ENCODE peak calls at places on chromosome 9, in eight cellular contexts. F is activated CD4-positive, alpha-beta T cell treated with anti-CD3 and anti-CD28 coated beads, Interleukin-2, amount 50 U/mL, for 24 hours; C is AG08395; O is PC-9; E is T47D; S is CD8-positive, alpha-beta T cell; A is neuronal stem cell; M is NB4. L is an unnamed sample.

GRCh38 chr9:70948744-70949143 is 172.7 kb downstream of the TRPM3 start:
- DNase-seq in O (no peak), F (no peak), M (no peak), C (no peak), E (no peak), A (no peak), S (no peak), L (no peak)

GRCh38 chr9:113558632-113559502 is 95.3 kb downstream of the RGS3 start:
- DNase-seq in F (no peak), M (no peak), A (no peak), O (no peak), C (peak), E (no peak), S (no peak), L (no peak)

GRCh38 chr9:109894921-109895758 is 115.1 kb downstream of the PALM2AKAP2 start:
- DNase-seq in O (no peak), M (peak), A (no peak), S (no peak), C (peak), F (no peak), E (no peak), L (no peak)

GRCh38 chr9:121201045-121201737 is 478 bp downstream of the RAB14 start:
- DNase-seq in A (peak), M (peak), E (peak), C (no peak), F (peak), O (no peak), S (peak), L (peak)

GRCh38 chr9:18611946-18612345 is 138.0 kb downstream of the ADAMTSL1 start:
- DNase-seq in S (no peak), O (no peak), C (no peak), A (no peak), F (no peak), M (no peak), E (no peak), L (no peak)

GRCh38 chr9:135490166-135490870 is 10.2 kb upstream of the MRPS2 start:
- DNase-seq in S (no peak), O (no peak), C (no peak), E (no peak), F (no peak), M (no peak), A (no peak), L (no peak)

GRCh38 chr9:121711281-121711680 is 59.8 kb downstream of the DAB2IP start:
- DNase-seq in E (no peak), O (no peak), S (no peak), M (peak), F (no peak), A (no peak), C (no peak), L (no peak)

GRCh38 chr9:131203438-131204219 is 72.7 kb downstream of the FAM78A start:
- DNase-seq in M (peak), O (no peak), F (no peak), S (no peak), C (no peak), A (no peak), E (no peak), L (peak)

GRCh38 chr9:113361304-113362018 is 12.1 kb downstream of the BSPRY start:
- DNase-seq in E (no peak), F (no peak), A (no peak), O (peak), C (peak), M (no peak), S (no peak), L (no peak)

GRCh38 chr9:105151686-105151995 is 92.8 kb upstream of the SLC44A1 start:
- DNase-seq in F (no peak), S (no peak), O (no peak), M (no peak), C (no peak), A (no peak), E (no peak), L (no peak)

GRCh38 chr9:82650368-82650767 is 412.6 kb downstream of the RASEF start:
- DNase-seq in C (no peak), A (no peak), F (no peak), S (no peak), E (no peak), M (no peak), O (no peak), L (no peak)

GRCh38 chr9:114000063-114000454 is 78.0 kb downstream of the AMBP start:
- DNase-seq in A (no peak), O (no peak), F (no peak), E (no peak), S (no peak), C (no peak), M (no peak), L (no peak)

GRCh38 chr9:90914868-90915483 is 113.4 kb downstream of the SYK start:
- DNase-seq in S (peak), A (peak), E (peak), C (peak), M (peak), O (peak), F (peak), L (peak)

GRCh38 chr9:131420913-131421312 is 27.0 kb downstream of the PRRC2B start:
- DNase-seq in C (no peak), F (no peak), A (no peak), O (no peak), E (peak), S (no peak), M (peak), L (peak)

GRCh38 chr9:94912700-94913249 is 186.3 kb downstream of the AOPEP start:
- DNase-seq in A (no peak), S (no peak), C (peak), M (no peak), O (peak), E (no peak), F (no peak), L (no peak)

GRCh38 chr9:16030513-16031185 is 477.8 kb downstream of the CCDC171 start:
- DNase-seq in C (peak), A (no peak), M (peak), S (no peak), E (no peak), F (no peak), O (peak), L (no peak)

GRCh38 chr9:99556998-99557397 is 264.7 kb upstream of the NR4A3 start:
- DNase-seq in S (no peak), C (no peak), A (no peak), E (no peak), O (no peak), M (no peak), F (no peak), L (no peak)

GRCh38 chr9:87249029-87249428 is 248.6 kb upstream of the DAPK1 start:
- DNase-seq in A (no peak), S (no peak), O (no peak), C (no peak), E (no peak), M (no peak), F (no peak), L (no peak)

GRCh38 chr9:21110708-21111576 is 30.7 kb downstream of the IFNW1 start:
- DNase-seq in O (peak), E (peak), A (peak), S (no peak), C (peak), M (peak), F (no peak), L (peak)

GRCh38 chr9:130453487-130453886 is 8.7 kb downstream of the ASS1 start:
- DNase-seq in O (no peak), M (no peak), A (no peak), E (no peak), C (no peak), S (no peak), F (no peak), L (no peak)

GRCh38 chr9:127809562-127810377 is 7.1 kb downstream of the FPGS start:
- DNase-seq in O (no peak), C (peak), M (no peak), S (no peak), A (peak), F (no peak), E (peak), L (no peak)

GRCh38 chr9:76456202-76456926 is 2.6 kb upstream of the GCNT1 start:
- DNase-seq in E (no peak), C (no peak), S (peak), M (peak), A (no peak), O (peak), F (no peak), L (peak)

GRCh38 chr9:97773723-97774122 is 76.6 kb upstream of the XPA start:
- DNase-seq in E (no peak), C (peak), M (no peak), A (no peak), O (peak), S (no peak), F (no peak), L (no peak)

GRCh38 chr9:130446111-130446861 is 1.5 kb downstream of the ASS1 start:
- DNase-seq in A (no peak), E (no peak), M (peak), F (no peak), C (peak), S (no peak), O (peak), L (peak)

GRCh38 chr9:34197756-34198711 is 19.2 kb downstream of the UBAP1 start:
- DNase-seq in E (no peak), A (no peak), O (no peak), S (no peak), F (no peak), M (peak), C (no peak), L (no peak)

GRCh38 chr9:84969084-84969483 is 299.6 kb downstream of the NTRK2 start:
- DNase-seq in A (no peak), E (no peak), M (no peak), O (peak), F (no peak), C (no peak), S (no peak), L (no peak)

GRCh38 chr9:89434636-89435314 is 63.1 kb downstream of the SEMA4D start:
- DNase-seq in O (no peak), F (no peak), C (no peak), S (no peak), M (no peak), E (no peak), A (no peak), L (no peak)

GRCh38 chr9:124381073-124381945 is 33.9 kb downstream of the PSMB7 start:
- DNase-seq in A (no peak), S (no peak), E (no peak), F (no peak), C (peak), M (peak), O (no peak), L (no peak)

GRCh38 chr9:95592931-95593330 is 76.2 kb upstream of the PTCH1 start:
- DNase-seq in S (no peak), A (no peak), O (no peak), E (no peak), C (no peak), F (no peak), M (peak), L (no peak)

GRCh38 chr9:37800631-37801286 is at the start of gene DCAF10:
- DNase-seq in S (peak), F (peak), O (peak), M (peak), C (peak), A (peak), E (peak), L (peak)

GRCh38 chr9:4489919-4490704 is at the start of gene SLC1A1:
- DNase-seq in M (peak), A (peak), S (no peak), E (peak), C (peak), F (no peak), O (peak), L (peak)

GRCh38 chr9:127300886-127301447 is 36.4 kb downstream of the GARNL3 start:
- DNase-seq in A (no peak), M (no peak), S (no peak), F (no peak), C (no peak), O (no peak), E (no peak), L (no peak)

GRCh38 chr9:74803366-74804017 is 84.2 kb downstream of the TRPM6 start:
- DNase-seq in C (no peak), E (no peak), M (no peak), F (no peak), A (no peak), S (no peak), O (no peak), L (peak)

GRCh38 chr9:13322828-13323550 is 43.5 kb upstream of the MPDZ start:
- DNase-seq in M (no peak), S (no peak), C (no peak), E (no peak), F (no peak), A (no peak), O (no peak), L (no peak)

GRCh38 chr9:33165263-33166151 is 1.6 kb downstream of the B4GALT1 start:
- DNase-seq in O (peak), C (peak), M (peak), S (no peak), E (no peak), F (no peak), A (no peak), L (peak)

GRCh38 chr9:120593250-120593954 is 13.4 kb upstream of the CDK5RAP2 start:
- DNase-seq in M (no peak), S (no peak), A (no peak), F (no peak), O (no peak), C (no peak), E (no peak), L (no peak)

GRCh38 chr9:38031594-38031993 is 37.4 kb downstream of the SHB start:
- DNase-seq in C (no peak), A (no peak), M (no peak), S (no peak), O (no peak), F (no peak), E (no peak), L (no peak)